ENCODE peak calls at places on chromosome 1, in four cellular contexts. X is H1, K is HepG2, D is GM12878. Z is an unnamed sample.

GRCh38 chr1:84538599-84538998 is 32.2 kb upstream of the GNG5 start:
- DNase-seq in D (no peak), X (no peak), K (no peak), Z (no peak)

GRCh38 chr1:216750031-216750627 is 26.9 kb upstream of the ESRRG start:
- DNase-seq in K (peak), D (no peak), X (peak), Z (peak)

GRCh38 chr1:16026723-16027484 is 5.1 kb downstream of the CLCNKA start:
- DNase-seq in K (no peak), D (no peak), X (peak), Z (peak)

GRCh38 chr1:78145105-78145580 is 99.4 kb downstream of the GIPC2 start:
- DNase-seq in X (no peak), D (no peak), K (peak), Z (peak)

GRCh38 chr1:17596651-17597509 is 57.4 kb downstream of the ARHGEF10L start:
- DNase-seq in K (no peak), X (no peak), D (no peak), Z (no peak)

GRCh38 chr1:112298558-112298957 is 97.5 kb upstream of the CTTNBP2NL start:
- DNase-seq in X (peak), K (peak), D (no peak), Z (peak)

GRCh38 chr1:19384113-19384512 is 72.0 kb downstream of the SLC66A1 start:
- DNase-seq in D (no peak), X (no peak), K (no peak), Z (no peak)

GRCh38 chr1:155241069-155241679 is 14.1 kb downstream of the ENTREP3 start:
- DNase-seq in X (no peak), K (peak), D (no peak), Z (peak)

GRCh38 chr1:85225624-85226380 is 25.0 kb upstream of the SYDE2 start:
- DNase-seq in D (no peak), K (no peak), X (no peak), Z (no peak)

GRCh38 chr1:155218854-155219591 is 10.5 kb downstream of the MTX1 start:
- DNase-seq in D (no peak), X (no peak), K (no peak), Z (no peak)

GRCh38 chr1:24362982-24363614 is 43.9 kb downstream of the GRHL3 start:
- DNase-seq in X (no peak), D (no peak), K (no peak), Z (no peak)

GRCh38 chr1:201714542-201715276 is 114.2 kb upstream of the IPO9 start:
- DNase-seq in D (no peak), K (no peak), X (peak), Z (no peak)

GRCh38 chr1:107047602-107048001 is 8.9 kb upstream of the PRMT6 start:
- DNase-seq in D (no peak), K (no peak), X (no peak), Z (no peak)

GRCh38 chr1:30527511-30528140 is 195.8 kb downstream of the MATN1 start:
- DNase-seq in X (no peak), K (no peak), D (no peak), Z (no peak)

GRCh38 chr1:66436378-66437135 is 97.4 kb upstream of the SGIP1 start:
- DNase-seq in K (no peak), X (no peak), D (peak), Z (peak)

GRCh38 chr1:212315907-212316306 is 30.7 kb downstream of the PPP2R5A start:
- DNase-seq in D (no peak), X (peak), K (peak), Z (peak)

GRCh38 chr1:117686907-117687306 is 81.1 kb downstream of the TENT5C start:
- DNase-seq in D (no peak), X (no peak), K (peak), Z (no peak)

GRCh38 chr1:150650193-150650592 is 20.8 kb upstream of the ENSA start:
- DNase-seq in K (no peak), X (no peak), D (no peak), Z (no peak)

GRCh38 chr1:30657131-30658013 is 66.0 kb downstream of the MATN1 start:
- DNase-seq in K (no peak), D (no peak), X (no peak), Z (no peak)

GRCh38 chr1:169698976-169699375 is 12.4 kb downstream of the SELL start:
- DNase-seq in X (no peak), D (no peak), K (no peak), Z (no peak)

GRCh38 chr1:55144886-55145285 is 70.3 kb downstream of the USP24 start:
- DNase-seq in K (no peak), D (no peak), X (no peak), Z (no peak)

GRCh38 chr1:41381691-41382530 is 20.7 kb downstream of the FOXO6 start:
- DNase-seq in D (no peak), K (no peak), X (no peak), Z (no peak)

GRCh38 chr1:45569962-45570581 is 13.8 kb upstream of the NASP start:
- DNase-seq in D (no peak), X (no peak), K (peak), Z (peak)

GRCh38 chr1:19504796-19505693 is 19.7 kb upstream of the CAPZB start:
- DNase-seq in X (no peak), D (no peak), K (no peak), Z (no peak)

GRCh38 chr1:231315887-231316286 is 21.8 kb downstream of the EXOC8 start:
- DNase-seq in D (no peak), X (peak), K (peak), Z (peak)

GRCh38 chr1:243345205-243345604 is 89.4 kb downstream of the SDCCAG8 start:
- DNase-seq in X (no peak), K (no peak), D (no peak), Z (no peak)

GRCh38 chr1:2541619-2542246 is 11.7 kb upstream of the HES5 start:
- DNase-seq in D (no peak), K (no peak), X (no peak), Z (no peak)

GRCh38 chr1:211541715-211542477 is 37.1 kb downstream of the SLC30A1 start:
- DNase-seq in X (no peak), K (peak), D (no peak), Z (no peak)

GRCh38 chr1:40556121-40556520 is 24.7 kb downstream of the ZNF684 start:
- DNase-seq in D (no peak), K (no peak), X (no peak), Z (no peak)

GRCh38 chr1:198259336-198260109 is 102.7 kb downstream of the NEK7 start:
- DNase-seq in X (no peak), D (no peak), K (no peak), Z (no peak)

GRCh38 chr1:95072532-95073419 is at the start of gene ALG14:
- DNase-seq in D (peak), K (peak), X (peak), Z (peak)

GRCh38 chr1:230752407-230752806 is 5.2 kb downstream of the CAPN9 start:
- DNase-seq in D (no peak), K (no peak), X (no peak), Z (no peak)

GRCh38 chr1:5854754-5855153 is 137.5 kb downstream of the NPHP4 start:
- DNase-seq in X (no peak), D (no peak), K (no peak), Z (no peak)

GRCh38 chr1:23791434-23792047 is 596 bp downstream of the LYPLA2 start:
- DNase-seq in X (no peak), D (no peak), K (no peak), Z (no peak)

DNA sequence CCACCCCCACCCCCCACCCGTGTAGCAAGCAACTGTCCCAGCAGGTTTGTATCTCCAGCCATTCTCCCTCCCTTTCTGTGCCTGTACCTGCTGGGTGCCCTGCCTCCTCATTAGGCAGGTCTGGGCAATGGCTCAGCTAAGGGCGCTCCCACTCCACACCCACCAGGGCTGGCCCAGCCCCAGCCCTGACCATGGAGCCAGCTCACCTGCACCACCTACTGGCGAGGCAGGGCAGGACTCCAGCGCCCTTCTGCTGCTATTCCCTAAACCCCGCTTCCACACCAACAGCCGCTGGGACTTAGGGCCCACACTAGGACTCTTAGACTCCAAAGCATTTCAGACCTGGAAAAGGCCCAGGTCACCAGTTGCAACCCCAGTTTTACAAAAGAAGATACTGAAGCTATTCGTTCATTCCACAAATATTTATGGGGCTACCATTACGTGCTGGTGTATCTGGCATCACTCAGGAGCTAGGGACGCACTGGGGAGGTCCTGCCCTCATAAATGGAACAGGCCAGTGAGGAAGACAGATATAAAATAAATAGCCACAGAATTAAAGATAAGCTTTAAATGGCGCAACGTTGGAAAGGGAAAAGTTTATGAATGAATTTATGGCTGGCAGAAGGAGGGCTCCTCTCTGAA is 24.0 kb downstream of the PGLYRP3 start:
- DNase-seq in D (no peak), X (peak), K (no peak), Z (peak)
- TF ChIP-seq SUZ12 in D (no peak), X (no peak), K (no peak), Z (no peak)

GRCh38 chr1:31934706-31935629 is 3.2 kb downstream of the PTP4A2 start:
- DNase-seq in D (no peak), X (no peak), K (no peak), Z (no peak)
- H3K9ac ChIP-seq in D (peak), X (no peak), K (peak), Z (no peak)

GRCh38 chr1:38183094-38183493 is 136.5 kb upstream of the POU3F1 start:
- DNase-seq in X (no peak), D (no peak), K (no peak), Z (peak)
- TF ChIP-seq SUZ12 in X (no peak), D (no peak), K (no peak), Z (no peak)

GRCh38 chr1:210376836-210377377 is 48.2 kb downstream of the HHAT start:
- DNase-seq in D (no peak), X (no peak), K (no peak), Z (no peak)
- H3K9ac ChIP-seq in D (no peak), X (no peak), K (no peak), Z (no peak)

GRCh38 chr1:68151690-68152089 is 80.6 kb downstream of the WLS start:
- DNase-seq in X (no peak), K (no peak), D (no peak), Z (no peak)
- TF ChIP-seq SUZ12 in X (no peak), K (no peak), D (no peak), Z (no peak)

GRCh38 chr1:224616761-224617409 is 768 bp downstream of the CNIH3 start:
- DNase-seq in D (no peak), K (no peak), X (no peak), Z (no peak)
- H3K9ac ChIP-seq in D (no peak), K (no peak), X (no peak), Z (peak)

GRCh38 chr1:223747838-223748335 is 35.5 kb downstream of the CAPN2 start:
- DNase-seq in X (no peak), D (no peak), K (no peak), Z (no peak)
- TF ChIP-seq SUZ12 in X (no peak), D (no peak), K (no peak), Z (no peak)

DNA sequence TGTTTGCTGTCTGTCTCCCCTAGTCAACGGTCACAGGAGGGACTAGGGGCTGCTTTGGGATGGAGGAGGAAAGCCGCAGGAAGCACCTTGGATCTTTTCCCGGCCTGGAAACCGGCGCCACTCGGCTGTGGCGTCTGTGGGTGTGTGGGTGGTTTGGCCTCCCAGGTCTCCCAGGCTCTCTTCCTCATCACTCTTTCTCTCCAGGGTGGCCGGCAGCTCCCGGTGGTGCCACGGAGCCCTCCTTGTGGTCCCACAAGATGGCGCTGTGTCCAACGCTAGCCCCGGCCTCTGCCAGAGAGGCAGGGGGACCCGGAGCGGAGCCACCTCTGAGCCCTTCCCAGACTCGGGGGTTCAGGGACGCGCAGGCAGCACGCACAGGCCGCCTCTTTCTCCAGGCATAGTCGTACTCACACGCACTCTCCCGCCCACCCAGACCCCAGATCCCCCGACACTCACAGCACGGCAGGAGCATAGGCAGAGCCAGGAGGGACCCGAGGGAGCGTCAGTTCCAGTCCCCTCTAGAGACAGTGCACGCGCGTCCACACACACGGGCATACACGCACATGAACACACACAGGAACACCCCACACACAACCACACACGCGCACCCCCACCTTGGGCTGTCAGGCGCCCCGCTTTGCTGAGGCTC is 31.2 kb downstream of the CDCP2 start:
- DNase-seq in D (no peak), X (peak), K (peak), Z (peak)
- H3K9ac ChIP-seq in D (no peak), X (no peak), K (peak), Z (peak)